ENCODE peak calls at places on chromosomes 4 and X, in eight cellular contexts. A is breast epithelium, H is MCF 10A, Z is A549, X is Caco-2, F is Calu3, O is IMR-90, I is GM12878. C is an unnamed sample.

GRCh38 chrX:123339201-123339905 is 155.3 kb downstream of the GRIA3 start:
- DNase-seq in I (no peak), A (no peak), X (no peak), F (no peak), Z (no peak), O (no peak), H (peak), C (no peak)

GRCh38 chr4:184731056-184731455 is 2.8 kb downstream of the CENPU start:
- DNase-seq in X (no peak), F (no peak), I (no peak), H (no peak), O (no peak), A (no peak), Z (no peak), C (no peak)

GRCh38 chr4:94757192-94758140 is at the start of gene BMPR1B:
- DNase-seq in X (no peak), A (no peak), Z (no peak), O (peak), F (peak), I (no peak), H (peak), C (peak)

GRCh38 chrX:135639066-135639815 is 74.2 kb upstream of the CT45A1 start:
- DNase-seq in I (no peak), F (no peak), Z (no peak), H (no peak), A (no peak), X (no peak), O (no peak), C (no peak)

GRCh38 chr4:53484911-53485459 is 106.3 kb downstream of the LNX1 start:
- DNase-seq in A (no peak), X (no peak), O (no peak), I (no peak), H (no peak), F (no peak), Z (no peak), C (no peak)

GRCh38 chr4:18250564-18250963 is 229.0 kb upstream of the LCORL start:
- DNase-seq in X (no peak), O (no peak), A (no peak), F (no peak), H (no peak), Z (no peak), I (no peak), C (no peak)

GRCh38 chr4:112144546-112145325 is 518 bp upstream of the FAM241A start:
- DNase-seq in O (no peak), X (no peak), H (no peak), F (no peak), Z (no peak), I (peak), A (no peak), C (no peak)

GRCh38 chrX:12979011-12979629 is 4.2 kb downstream of the TMSB4X start:
- DNase-seq in O (no peak), F (no peak), X (no peak), Z (no peak), I (no peak), A (no peak), H (no peak), C (no peak)

GRCh38 chrX:133448512-133449076 is 33.3 kb upstream of the GPC4 start:
- DNase-seq in A (no peak), O (no peak), H (no peak), Z (no peak), I (no peak), F (no peak), X (no peak), C (no peak)

GRCh38 chrX:130916636-130917422 is 13.8 kb upstream of the ENOX2 start:
- DNase-seq in O (peak), X (peak), A (no peak), F (peak), H (peak), Z (peak), I (no peak), C (peak)

GRCh38 chr4:742742-743311 is 37.2 kb downstream of the PCGF3 start:
- DNase-seq in F (peak), X (peak), I (no peak), Z (peak), H (peak), A (no peak), O (peak), C (peak)

GRCh38 chr4:174522183-174523002 is at the start of gene HPGD:
- DNase-seq in A (no peak), Z (peak), O (no peak), F (peak), H (peak), X (peak), I (no peak), C (peak)

GRCh38 chrX:2677764-2678163 is 13.3 kb upstream of the CD99 start:
- DNase-seq in A (peak), I (no peak), X (peak), Z (peak), H (peak), F (peak), O (peak), C (no peak)

GRCh38 chr4:129111919-129112318 is 16.0 kb downstream of the C4orf33 start:
- DNase-seq in O (no peak), I (no peak), A (no peak), H (no peak), F (no peak), Z (no peak), X (no peak), C (no peak)

GRCh38 chrX:55109304-55109703 is 20.5 kb downstream of the PAGE2 start:
- DNase-seq in H (no peak), Z (no peak), O (no peak), F (no peak), I (no peak), X (peak), A (no peak), C (no peak)

GRCh38 chr4:130563185-130563890 is 1467.4 kb downstream of the C4orf33 start:
- DNase-seq in Z (peak), O (peak), I (no peak), F (peak), X (peak), H (peak), A (peak), C (peak)

GRCh38 chr4:43048570-43048969 is 156.1 kb downstream of the GRXCR1 start:
- DNase-seq in F (no peak), I (no peak), H (no peak), O (no peak), X (no peak), Z (no peak), A (no peak), C (no peak)

GRCh38 chr4:102730968-102731533 is 29.7 kb downstream of the MANBA start:
- DNase-seq in I (no peak), H (no peak), O (no peak), F (no peak), Z (no peak), A (no peak), X (no peak), C (no peak)

GRCh38 chr4:124514588-124514987 is 197.9 kb downstream of the ANKRD50 start:
- DNase-seq in O (no peak), H (no peak), A (no peak), I (no peak), Z (no peak), X (no peak), F (no peak), C (no peak)

GRCh38 chrX:73916931-73917657 is 354.1 kb downstream of the CHIC1 start:
- DNase-seq in F (no peak), O (peak), H (peak), X (peak), A (no peak), I (no peak), Z (peak), C (no peak)

GRCh38 chr4:92600638-92601037 is 296.9 kb downstream of the GRID2 start:
- DNase-seq in A (no peak), X (peak), Z (no peak), H (no peak), I (no peak), F (no peak), O (no peak), C (peak)

GRCh38 chrX:19682712-19683331 is 167.5 kb upstream of the MAP3K15 start:
- DNase-seq in I (no peak), H (no peak), F (no peak), A (peak), X (no peak), Z (no peak), O (peak), C (peak)

GRCh38 chrX:51047950-51048349 is 137.4 kb downstream of the BMP15 start:
- DNase-seq in H (no peak), I (no peak), F (no peak), Z (no peak), O (no peak), X (no peak), A (no peak), C (no peak)

GRCh38 chrX:45309096-45309495 is 108.4 kb upstream of the DIPK2B start:
- DNase-seq in Z (no peak), I (no peak), A (no peak), X (no peak), H (no peak), O (peak), F (no peak), C (no peak)

GRCh38 chr4:107006218-107006617 is 29.9 kb downstream of the DKK2 start:
- DNase-seq in A (no peak), X (no peak), F (no peak), O (no peak), H (no peak), I (no peak), Z (no peak), C (no peak)

GRCh38 chr4:97238956-97239698 is 904.1 kb downstream of the STPG2 start:
- DNase-seq in H (no peak), F (no peak), X (no peak), Z (no peak), A (no peak), I (no peak), O (no peak), C (peak)

GRCh38 chr4:116599859-116600258 is 485.5 kb downstream of the TRAM1L1 start:
- DNase-seq in X (no peak), Z (no peak), A (no peak), O (no peak), H (no peak), I (no peak), F (no peak), C (peak)

GRCh38 chr4:39970559-39971270 is 7.0 kb downstream of the PDS5A start:
- DNase-seq in O (no peak), I (no peak), F (no peak), A (no peak), H (peak), Z (no peak), X (peak), C (peak)

GRCh38 chrX:49166914-49167739 is 4.6 kb downstream of the MAGIX start:
- DNase-seq in Z (no peak), I (peak), A (peak), X (no peak), O (peak), H (peak), F (peak), C (no peak)

GRCh38 chrX:40105791-40106676 is 8.3 kb upstream of the BCOR start:
- DNase-seq in I (no peak), Z (peak), O (no peak), H (peak), A (no peak), F (peak), X (peak), C (peak)

GRCh38 chr4:4339504-4340085 is 47.3 kb upstream of the NSG1 start:
- DNase-seq in A (no peak), I (no peak), F (no peak), X (no peak), Z (no peak), H (no peak), O (peak), C (no peak)

GRCh38 chr4:38539501-38539900 is 124.5 kb upstream of the KLF3 start:
- DNase-seq in X (no peak), O (no peak), I (no peak), H (no peak), A (no peak), Z (no peak), F (no peak), C (no peak)

GRCh38 chrX:18931972-18932371 is 51.9 kb downstream of the PHKA2 start:
- DNase-seq in I (no peak), X (no peak), O (peak), Z (peak), A (no peak), F (peak), H (peak), C (peak)

GRCh38 chrX:96752776-96753175 is 68.1 kb downstream of the DIAPH2 start:
- DNase-seq in H (no peak), O (no peak), I (no peak), A (no peak), Z (no peak), X (no peak), F (peak), C (no peak)

GRCh38 chr4:8084712-8085490 is 73.7 kb downstream of the ABLIM2 start:
- DNase-seq in X (no peak), A (no peak), O (no peak), I (no peak), H (no peak), Z (no peak), F (no peak), C (no peak)

GRCh38 chrX:48754124-48754667 is 7.4 kb upstream of the GLOD5 start:
- DNase-seq in H (no peak), F (no peak), O (no peak), X (peak), A (no peak), Z (no peak), I (no peak), C (no peak)

GRCh38 chrX:13627306-13627705 is 25.6 kb upstream of the TCEANC start:
- DNase-seq in A (no peak), F (no peak), H (no peak), Z (no peak), O (no peak), I (no peak), X (no peak), C (no peak)

GRCh38 chrX:104343408-104344129 is 88.8 kb upstream of the ESX1 start:
- DNase-seq in Z (peak), X (peak), O (peak), A (no peak), F (peak), I (peak), H (peak), C (peak)

DNA sequence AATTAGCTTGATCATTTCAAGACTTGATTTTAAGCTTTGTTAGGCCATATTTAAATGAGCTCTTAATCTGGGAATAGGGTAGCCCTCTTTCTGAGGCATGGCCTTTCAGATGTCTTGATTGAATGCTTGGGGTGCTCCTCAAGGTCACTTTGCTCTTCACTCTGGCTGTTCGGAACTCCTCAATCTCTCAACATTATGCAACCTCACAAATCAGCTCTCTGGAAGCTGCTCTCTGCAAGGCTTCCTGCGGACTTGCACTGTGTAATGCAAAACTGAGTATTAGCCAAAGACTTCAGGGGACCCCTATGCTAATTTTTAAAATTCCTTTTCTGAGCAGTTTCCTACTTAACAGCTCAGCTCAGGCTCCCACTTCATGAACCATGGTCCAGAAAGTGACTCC is 398.3 kb downstream of the PRDM5 start:
- DNase-seq in A (no peak), F (no peak), Z (no peak), I (no peak), X (no peak), O (no peak), H (no peak), C (no peak)
- TF ChIP-seq CTCF in A (no peak), F (no peak), Z (no peak), I (no peak), X (no peak), O (no peak), H (no peak), C (no peak)

DNA sequence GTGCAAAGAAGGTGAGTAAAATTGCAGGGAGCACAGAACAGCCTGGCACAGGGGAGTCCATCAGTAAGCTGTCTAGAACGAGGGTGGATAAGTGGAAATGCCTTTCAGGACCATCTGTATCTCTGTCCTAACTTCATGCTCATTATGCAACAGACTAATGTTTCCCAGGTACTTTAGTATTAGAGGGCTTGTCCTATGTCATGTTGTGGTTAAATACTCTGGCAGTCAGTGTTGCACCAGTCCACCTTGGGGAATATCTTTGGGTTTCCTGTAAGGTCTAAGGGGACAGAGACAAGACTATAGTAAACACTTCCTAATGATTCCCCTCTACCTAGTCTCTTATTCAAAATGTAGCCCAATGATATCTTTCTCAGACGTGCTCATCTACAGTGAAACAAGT is 21.3 kb downstream of the NOCT start:
- DNase-seq in H (no peak), Z (no peak), X (no peak), A (no peak), F (no peak), O (no peak), I (no peak), C (no peak)
- TF ChIP-seq CTCF in H (no peak), Z (no peak), X (no peak), A (no peak), F (no peak), O (no peak), I (no peak), C (no peak)

GRCh38 chrX:41459714-41460113 is 12.6 kb downstream of the NYX start:
- DNase-seq in H (no peak), Z (no peak), A (no peak), F (no peak), X (no peak), I (no peak), O (peak), C (no peak)

GRCh38 chrX:41452972-41453371 is 5.8 kb downstream of the NYX start:
- DNase-seq in I (no peak), F (no peak), A (no peak), O (peak), Z (no peak), X (no peak), H (no peak), C (no peak)

GRCh38 chrX:41452565-41452964 is 5.4 kb downstream of the NYX start:
- DNase-seq in F (no peak), H (no peak), Z (no peak), A (no peak), O (peak), I (no peak), X (no peak), C (no peak)

DNA sequence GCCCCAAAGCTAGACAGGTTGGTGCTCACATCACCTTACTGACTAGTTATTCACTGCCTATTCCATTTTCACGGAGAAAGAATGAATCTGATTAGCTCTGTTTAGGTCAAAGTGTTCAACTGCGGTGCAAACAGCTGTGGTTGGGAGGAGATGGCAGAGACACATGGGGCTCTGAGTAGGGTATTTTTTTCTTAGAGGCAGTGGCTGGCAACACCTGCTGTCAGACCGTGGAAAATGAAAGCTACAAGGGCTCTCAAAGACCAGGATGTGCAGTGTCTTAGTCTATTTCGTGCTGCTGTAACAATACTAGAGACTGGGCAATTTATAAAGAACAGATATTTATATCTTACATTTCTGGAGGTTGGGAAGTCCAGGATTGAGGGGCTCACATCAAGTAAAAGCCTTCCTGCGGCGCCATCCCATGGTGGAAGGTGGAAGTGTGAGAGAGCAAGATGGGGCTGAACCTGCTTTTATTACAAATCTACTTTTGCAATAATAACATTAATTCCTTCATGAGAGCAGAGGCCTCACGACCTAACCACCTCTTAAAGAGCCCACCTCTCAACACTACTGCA is 10.6 kb downstream of the NYX start:
- DNase-seq in A (no peak), X (no peak), Z (no peak), O (no peak), H (peak), I (no peak), F (no peak), C (no peak)
- TF ChIP-seq CTCF in A (no peak), X (peak), Z (peak), O (peak), H (peak), I (peak), F (no peak), C (no peak)

GRCh38 chr4:151417164-151417571 is 8.2 kb downstream of the FHIP1A start:
- DNase-seq in X (peak), F (no peak), I (no peak), H (peak), O (no peak), A (no peak), Z (no peak), C (no peak)
- TF ChIP-seq CTCF in X (no peak), F (no peak), I (no peak), H (no peak), O (no peak), A (no peak), Z (no peak), C (no peak)

DNA sequence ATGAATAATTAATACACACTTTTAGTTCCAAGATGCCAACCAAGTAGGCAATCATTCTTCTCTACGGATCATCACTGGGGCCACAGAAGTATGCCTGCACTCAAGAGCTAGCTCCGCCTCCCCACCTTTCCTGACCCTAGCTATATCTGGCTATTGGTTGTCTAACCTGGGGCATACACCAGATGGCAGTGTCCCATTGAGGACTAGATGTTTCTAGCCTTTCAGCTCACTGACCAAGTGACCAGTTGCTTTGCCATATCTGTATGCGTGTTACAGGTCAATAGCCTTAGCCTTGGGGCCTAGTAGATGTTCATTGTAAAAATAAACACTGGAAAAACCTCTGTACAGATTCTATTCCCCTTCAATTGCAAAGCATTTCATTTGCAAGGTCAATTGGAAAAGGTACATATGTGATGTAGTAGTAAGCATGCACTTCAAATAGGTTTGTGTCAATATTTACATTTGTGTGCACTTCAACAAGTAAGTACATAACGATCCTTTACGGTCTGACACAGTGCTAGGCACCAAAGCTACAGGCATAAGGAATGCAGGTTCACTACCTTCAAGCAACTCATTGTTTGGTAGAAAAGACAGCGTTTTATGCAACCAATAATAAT is 521.7 kb downstream of the PPARGC1A start:
- DNase-seq in F (peak), H (peak), X (peak), A (no peak), O (peak), I (no peak), Z (no peak), C (peak)
- TF ChIP-seq CTCF in F (peak), H (peak), X (no peak), A (no peak), O (peak), I (no peak), Z (no peak), C (peak)

GRCh38 chr4:55158957-55159356 is 33.6 kb upstream of the KDR start:
- DNase-seq in Z (no peak), O (no peak), I (no peak), X (no peak), A (no peak), F (no peak), H (no peak), C (no peak)
- TF ChIP-seq CTCF in Z (no peak), O (no peak), I (no peak), X (no peak), A (no peak), F (no peak), H (no peak), C (no peak)

C was measured in nephron progenitor cell.